ENCODE peak calls at places on chromosomes 3 and 15, in four cellular contexts. P is ovary, I is K562, R is suprapubic skin. Y is an unnamed sample. For H3K36me3, the result is how much of the 10 kb centered on the place peaks cover.

GRCh38 chr3:177514341-177515193 is 317.3 kb upstream of the TBL1XR1 start:
- DNase-seq in P (no peak), I (no peak), R (no peak), Y (no peak)

GRCh38 chr3:183613366-183614293 is 21.8 kb upstream of the KLHL24 start:
- DNase-seq in P (no peak), I (no peak), R (no peak), Y (no peak)

GRCh38 chr3:127041933-127042332 is 59.0 kb downstream of the PLXNA1 start:
- DNase-seq in P (no peak), I (no peak), R (no peak), Y (no peak)

GRCh38 chr15:97652700-97653167 is 307.8 kb upstream of the ARRDC4 start:
- DNase-seq in P (no peak), I (no peak), R (no peak), Y (no peak)

GRCh38 chr3:156483961-156484787 is 70.7 kb downstream of the SSR3 start:
- DNase-seq in P (no peak), I (no peak), R (no peak), Y (no peak)

GRCh38 chr3:192352142-192352541 is 375.2 kb downstream of the FGF12 start:
- DNase-seq in P (no peak), I (no peak), R (no peak), Y (no peak)

GRCh38 chr3:43995078-43995928 is 246.4 kb upstream of the TOPAZ1 start:
- DNase-seq in P (no peak), I (no peak), R (no peak), Y (no peak)

GRCh38 chr3:188900421-188900941 is 271.3 kb upstream of the TPRG1 start:
- DNase-seq in P (no peak), I (no peak), R (no peak), Y (no peak)

GRCh38 chr15:23567921-23568320 is 2.4 kb downstream of the MKRN3 start:
- DNase-seq in P (no peak), I (no peak), R (no peak), Y (no peak)

GRCh38 chr15:85879334-85880163 is 84.8 kb upstream of the KLHL25 start:
- DNase-seq in P (no peak), I (no peak), R (no peak), Y (no peak)

GRCh38 chr3:72036899-72037298 is 252.0 kb upstream of the PROK2 start:
- DNase-seq in P (no peak), I (no peak), R (no peak), Y (no peak)

GRCh38 chr3:30567139-30567753 is 39.2 kb upstream of the TGFBR2 start:
- DNase-seq in P (no peak), I (no peak), R (no peak), Y (no peak)

GRCh38 chr3:134713673-134714072 is 62.9 kb upstream of the KY start:
- DNase-seq in P (no peak), I (no peak), R (no peak), Y (no peak)

GRCh38 chr3:184541886-184542562 is 19.6 kb upstream of the EPHB3 start:
- DNase-seq in P (no peak), I (no peak), R (peak), Y (no peak)

GRCh38 chr15:71572452-71573053 is 237.8 kb upstream of the NR2E3 start:
- DNase-seq in P (no peak), I (no peak), R (no peak), Y (no peak)

GRCh38 chr15:60395276-60396011 is 2.3 kb downstream of the ANXA2 start:
- DNase-seq in P (no peak), I (no peak), R (no peak), Y (no peak)

GRCh38 chr3:134600685-134601502 is 49.9 kb downstream of the KY start:
- DNase-seq in P (peak), I (peak), R (no peak), Y (peak)

GRCh38 chr3:171811913-171812321 is 1.6 kb upstream of the PLD1 start:
- DNase-seq in P (peak), I (no peak), R (no peak), Y (no peak)

GRCh38 chr3:196969001-196969659 is 497 bp upstream of the PIGZ start:
- DNase-seq in P (no peak), I (peak), R (no peak), Y (no peak)

GRCh38 chr3:155658669-155659068 is 86.2 kb downstream of the PLCH1 start:
- DNase-seq in P (no peak), I (no peak), R (no peak), Y (no peak)

GRCh38 chr3:82509951-82510603 is 748.6 kb upstream of the GBE1 start:
- DNase-seq in P (no peak), I (no peak), R (no peak), Y (no peak)

GRCh38 chr15:72472907-72473669 is 1.0 kb upstream of the ARIH1 start:
- DNase-seq in P (no peak), I (no peak), R (no peak), Y (no peak)

GRCh38 chr3:9193633-9194032 is 55.8 kb downstream of the SRGAP3 start:
- DNase-seq in P (no peak), I (no peak), R (no peak), Y (no peak)

GRCh38 chr3:50708620-50709019 is 33.9 kb downstream of the DOCK3 start:
- DNase-seq in P (no peak), I (no peak), R (no peak), Y (no peak)

GRCh38 chr3:118974356-118975097 is 60.1 kb downstream of the IGSF11 start:
- DNase-seq in P (no peak), I (no peak), R (no peak), Y (no peak)

GRCh38 chr15:90340345-90340744 is 11.7 kb upstream of the ZNF774 start:
- DNase-seq in P (no peak), I (peak), R (no peak), Y (no peak)

GRCh38 chr15:68633181-68634121 is 54.7 kb downstream of the CORO2B start:
- DNase-seq in P (no peak), I (no peak), R (no peak), Y (no peak)

GRCh38 chr3:100105536-100105935 is 8.8 kb downstream of the FILIP1L start:
- DNase-seq in P (no peak), I (no peak), R (no peak), Y (no peak)

GRCh38 chr3:24288538-24289236 is 206.0 kb downstream of the THRB start:
- DNase-seq in P (peak), I (no peak), R (no peak), Y (no peak)

GRCh38 chr3:44729384-44729910 is at the start of gene ZNF501:
- DNase-seq in P (peak), I (peak), R (peak), Y (peak)

GRCh38 chr3:128372281-128372680 is 94.4 kb downstream of the DNAJB8 start:
- DNase-seq in P (no peak), I (no peak), R (no peak), Y (no peak)

DNA sequence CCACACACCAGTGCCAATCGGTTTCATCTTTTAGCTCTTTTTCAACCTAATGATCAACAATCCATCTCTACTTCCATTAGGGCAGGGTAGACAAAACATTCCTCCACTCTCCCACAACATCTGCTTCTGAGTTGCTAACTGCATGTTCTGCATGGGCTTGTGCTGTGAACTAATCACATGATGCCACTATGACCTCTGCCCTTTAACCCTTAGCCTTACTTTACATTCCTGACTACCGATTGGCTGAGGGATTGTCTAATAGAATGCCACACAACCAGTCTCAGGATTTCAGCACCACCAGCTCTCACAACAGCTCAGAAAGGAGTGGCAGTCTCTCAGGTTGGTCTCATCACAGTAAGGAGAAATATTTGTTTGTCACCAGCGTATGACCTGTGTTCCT is 562.8 kb downstream of the ROBO2 start:
- DNase-seq in P (no peak), I (no peak), R (no peak), Y (no peak)
- TF ChIP-seq EP300 in P (no peak), I (no peak), R (no peak), Y (no peak)

GRCh38 chr15:43423793-43424192 is 52.9 kb downstream of the TUBGCP4 start:
- DNase-seq in P (no peak), I (no peak), R (no peak), Y (no peak)

GRCh38 chr15:43420876-43421275 is 50.0 kb downstream of the TUBGCP4 start:
- DNase-seq in P (no peak), I (no peak), R (no peak), Y (no peak)

DNA sequence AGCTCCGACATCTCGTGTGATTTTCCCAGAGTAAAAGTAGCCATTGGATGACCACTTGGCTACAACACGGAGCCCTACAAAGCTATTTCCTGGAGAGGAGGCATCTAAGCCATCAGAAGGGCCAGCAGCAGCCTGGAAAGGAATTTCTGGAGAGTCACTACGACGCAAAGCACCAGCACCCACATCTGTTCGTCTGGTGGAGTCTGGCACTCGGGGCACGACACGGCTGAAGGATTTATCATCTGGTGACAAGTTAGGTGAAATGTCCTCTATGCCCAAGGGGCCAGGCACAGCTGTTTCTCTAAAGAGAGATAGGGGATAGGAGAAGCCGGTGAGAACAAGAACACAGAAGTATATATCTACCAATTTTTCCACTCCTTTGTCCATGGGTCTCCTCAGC is 49.5 kb downstream of the TUBGCP4 start:
- DNase-seq in P (no peak), I (no peak), R (no peak), Y (no peak)
- H3K36me3 ChIP-seq in P (under half), I (half or more), R (half or more), Y (under half)

DNA sequence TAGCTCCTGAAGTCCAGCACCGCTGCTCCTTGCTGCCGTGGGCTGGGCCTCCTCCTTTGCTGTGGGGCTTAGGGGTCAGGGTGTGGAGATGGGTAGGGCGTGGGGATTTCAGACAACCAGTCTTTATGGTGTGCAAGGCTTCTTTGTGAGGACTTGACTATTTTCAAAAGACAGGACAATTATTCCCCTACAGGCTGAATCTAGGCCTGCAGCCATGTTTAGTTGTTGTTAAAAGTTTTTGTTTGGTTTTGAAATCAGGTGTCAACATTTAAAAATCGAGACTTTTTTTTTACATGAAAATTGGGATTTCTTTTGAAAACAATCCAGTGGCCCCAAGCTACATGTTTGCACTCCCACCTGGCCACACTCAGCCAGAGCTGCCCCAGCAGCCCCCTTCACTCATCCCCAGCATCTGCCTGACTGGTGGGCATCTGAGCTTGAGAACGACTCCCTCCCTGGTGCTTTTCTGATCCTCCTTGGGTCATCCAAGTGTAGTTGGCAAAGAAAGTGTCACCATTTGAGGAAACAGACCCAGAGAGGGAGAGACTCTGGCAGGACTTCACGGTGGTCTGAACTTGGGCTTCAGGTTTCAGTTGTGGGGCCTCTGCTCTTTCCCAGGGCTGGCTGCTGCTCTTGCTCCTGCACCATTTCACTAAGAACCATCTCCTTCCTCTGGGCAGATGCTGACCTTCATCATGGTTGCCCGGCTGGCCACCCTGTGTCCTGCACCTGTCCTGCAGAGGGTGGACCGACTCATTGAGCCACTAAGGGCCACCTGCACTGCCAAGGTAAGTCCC is 10.4 kb downstream of the RPL32 start:
- DNase-seq in P (no peak), I (peak), R (no peak), Y (no peak)
- TF ChIP-seq CTCF in P (no peak), I (peak), R (no peak), Y (no peak)

GRCh38 chr15:100859970-100860828 is 19.4 kb upstream of the ALDH1A3 start:
- DNase-seq in P (no peak), I (no peak), R (no peak), Y (no peak)
- TF ChIP-seq EP300 in P (no peak), I (no peak), R (no peak), Y (no peak)

GRCh38 chr3:3137526-3137925 is 10.8 kb downstream of the TRNT1 start:
- DNase-seq in P (no peak), I (no peak), R (no peak), Y (no peak)
- H3K36me3 ChIP-seq in P (under half), I (half or more), R (under half), Y (under half)

GRCh38 chr3:144444546-144444945 is 472.9 kb downstream of the DIPK2A start:
- DNase-seq in P (no peak), I (no peak), R (no peak), Y (no peak)
- TF ChIP-seq CTCF in P (no peak), I (no peak), R (no peak), Y (no peak)

GRCh38 chr3:54324069-54324468 is 201.7 kb downstream of the CACNA2D3 start:
- DNase-seq in P (no peak), I (no peak), R (no peak), Y (no peak)
- TF ChIP-seq EP300 in P (no peak), I (no peak), R (no peak), Y (no peak)

GRCh38 chr15:88878720-88879184 is 16.6 kb downstream of the HAPLN3 start:
- DNase-seq in P (no peak), I (peak), R (no peak), Y (no peak)

GRCh38 chr15:88881781-88882180 is 13.6 kb downstream of the HAPLN3 start:
- DNase-seq in P (no peak), I (no peak), R (no peak), Y (no peak)

GRCh38 chr15:88880944-88881740 is 14.2 kb downstream of the HAPLN3 start:
- DNase-seq in P (no peak), I (no peak), R (no peak), Y (no peak)

GRCh38 chr15:88887068-88887580 is 8.2 kb downstream of the HAPLN3 start:
- DNase-seq in P (no peak), I (no peak), R (no peak), Y (no peak)

GRCh38 chr15:88882745-88883144 is 12.6 kb downstream of the HAPLN3 start:
- DNase-seq in P (no peak), I (no peak), R (no peak), Y (no peak)
- H3K36me3 ChIP-seq in P (under half), I (under half), R (under half), Y (under half)

DNA sequence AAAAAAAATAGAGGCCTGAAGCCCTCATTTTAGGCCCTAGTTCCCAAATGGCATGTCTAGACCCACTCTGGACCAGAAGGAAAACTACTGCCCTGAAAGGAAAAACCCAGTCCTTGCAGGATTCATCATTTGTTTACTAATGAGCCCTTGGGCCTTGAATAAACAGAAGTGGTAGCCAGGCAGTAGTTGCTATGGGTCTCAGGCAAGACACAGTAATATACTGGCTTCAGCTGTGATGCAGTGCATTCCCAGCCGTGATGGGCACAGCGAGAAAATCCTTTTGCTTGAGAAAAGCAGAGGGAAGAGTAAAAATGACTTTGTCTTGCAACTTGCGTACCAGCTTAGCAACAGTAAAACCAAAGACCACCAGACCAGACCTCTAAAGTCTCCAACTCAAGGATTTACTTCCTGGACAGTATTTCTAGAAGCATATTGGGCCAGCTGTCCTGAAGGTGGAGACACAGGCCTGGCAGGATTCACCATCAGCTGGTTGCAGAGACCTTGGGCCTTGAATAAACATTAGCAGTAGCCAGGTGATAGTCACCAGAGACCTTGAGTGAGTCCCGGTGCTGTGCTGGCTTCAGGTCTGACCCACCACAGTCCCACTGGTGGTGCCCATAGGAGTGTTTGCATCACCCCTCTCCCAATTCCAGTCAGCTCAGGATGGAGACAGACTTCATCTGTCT is 208.3 kb upstream of the SLITRK3 start:
- DNase-seq in P (no peak), I (no peak), R (no peak), Y (no peak)
- TF ChIP-seq CTCF in P (no peak), I (no peak), R (no peak), Y (no peak)